ENCODE peak calls at places on chromosomes 7 and 10, in ten cellular contexts. B, W, C, X, Q, E, V, L, Z and R are unnamed samples.

GRCh38 chr10:6640433-6641040 is 60.5 kb upstream of the PRKCQ start:
- DNase-seq in B (no peak), W (no peak), C (no peak), X (no peak), Q (no peak), E (no peak), V (no peak), L (no peak), Z (no peak), R (no peak)

GRCh38 chr10:43355749-43356371 is 15.6 kb upstream of the FXYD4 start:
- DNase-seq in B (no peak), W (no peak), C (no peak), X (no peak), Q (no peak), E (peak; percentile 94), V (peak; percentile 16), L (no peak), Z (no peak), R (no peak)

GRCh38 chr7:98935811-98936210 is 57.5 kb downstream of the TRRAP start:
- DNase-seq in B (no peak), W (no peak), C (no peak), X (no peak), Q (no peak), E (no peak), V (no peak), L (no peak), Z (no peak), R (no peak)

GRCh38 chr7:47819054-47819920 is 129.0 kb downstream of the PKD1L1 start:
- DNase-seq in B (peak; percentile 54), W (peak; percentile 83), C (no peak), X (no peak), Q (peak; percentile 79), E (peak; percentile 74), V (peak; percentile 76), L (no peak), Z (peak; percentile 50), R (peak; percentile 30)

GRCh38 chr10:43879742-43880141 is 231.1 kb upstream of the ZNF32 start:
- DNase-seq in B (no peak), W (no peak), C (no peak), X (no peak), Q (no peak), E (no peak), V (no peak), L (no peak), Z (no peak), R (no peak)

GRCh38 chr10:69742928-69743602 is 58.6 kb upstream of the COL13A1 start:
- DNase-seq in B (no peak), W (peak; percentile 55), C (no peak), X (no peak), Q (peak; percentile 75), E (peak; percentile 17), V (peak; percentile 30), L (no peak), Z (peak; percentile 12), R (no peak)

GRCh38 chr10:77856566-77856965 is 70.0 kb downstream of the DLG5 start:
- DNase-seq in B (no peak), W (no peak), C (no peak), X (no peak), Q (no peak), E (no peak), V (no peak), L (no peak), Z (no peak), R (no peak)

GRCh38 chr7:28855538-28856217 is 102.5 kb downstream of the TRIL start:
- DNase-seq in B (peak; percentile 87), W (peak; percentile 64), C (no peak), X (no peak), Q (no peak), E (peak; percentile 1), V (peak; percentile 39), L (no peak), Z (no peak), R (no peak)

GRCh38 chr7:74083117-74083876 is at the start of gene LIMK1:
- DNase-seq in B (peak; percentile 42), W (peak; percentile 95), C (peak; percentile 87), X (no peak), Q (peak; percentile 87), E (peak; percentile 75), V (peak; percentile 74), L (peak; percentile 76), Z (peak; percentile 87), R (peak; percentile 51)

GRCh38 chr10:69426376-69426727 is 9.6 kb upstream of the TACR2 start:
- DNase-seq in B (no peak), W (no peak), C (no peak), X (no peak), Q (no peak), E (peak; percentile 46), V (no peak), L (no peak), Z (no peak), R (no peak)

GRCh38 chr10:113067516-113067915 is 117.5 kb downstream of the TCF7L2 start:
- DNase-seq in B (no peak), W (no peak), C (no peak), X (no peak), Q (no peak), E (no peak), V (peak; percentile 48), L (no peak), Z (no peak), R (no peak)

DNA sequence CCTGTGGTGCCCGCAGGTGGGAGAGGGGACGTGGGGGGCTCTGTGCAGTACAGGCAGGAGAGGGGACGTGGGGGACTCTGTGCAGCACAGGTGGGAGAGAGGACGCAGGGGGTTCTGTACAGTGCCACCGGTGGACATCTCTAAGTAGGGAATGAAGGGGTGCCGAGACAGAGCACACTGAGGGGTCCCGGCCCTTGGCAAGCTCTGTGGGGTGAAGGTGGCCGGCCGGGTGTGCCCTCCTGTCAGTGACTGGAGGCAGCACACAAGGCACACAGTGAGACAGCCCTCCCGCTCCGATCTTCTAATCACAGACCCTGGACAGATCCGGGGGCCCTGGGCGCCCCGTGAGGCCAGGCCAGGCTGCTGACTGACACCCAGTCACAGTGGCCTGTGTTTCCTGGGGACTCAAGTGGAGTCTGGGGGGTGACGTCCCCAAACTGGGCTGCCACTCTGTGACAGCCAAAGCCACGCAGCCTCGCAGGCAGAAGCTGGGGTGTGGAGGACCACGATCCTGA is 11.2 kb downstream of the GPR146 start:
- DNase-seq in B (no peak), W (no peak), C (no peak), X (no peak), Q (no peak), E (no peak), V (no peak), L (no peak), Z (no peak), R (no peak)
- H3K27ac ChIP-seq in B (no peak overlapping the region), W (no peak overlapping the region), C (peak overlapping the region; percentile 47), X (no peak overlapping the region), Q (no peak overlapping the region), E (no peak overlapping the region), V (no peak overlapping the region), L (no peak overlapping the region), Z (no peak overlapping the region), R (no peak overlapping the region)

GRCh38 chr10:75426880-75427279 is 4.5 kb upstream of the LRMDA start:
- DNase-seq in B (no peak), W (no peak), C (no peak), X (no peak), Q (no peak), E (no peak), V (no peak), L (no peak), Z (no peak), R (no peak)
- H3K27ac ChIP-seq in B (no peak overlapping the region), W (no peak overlapping the region), C (no peak overlapping the region), X (no peak overlapping the region), Q (no peak overlapping the region), E (no peak overlapping the region), V (no peak overlapping the region), L (no peak overlapping the region), Z (no peak overlapping the region), R (no peak overlapping the region)

GRCh38 chr10:71389768-71390434 is 6.8 kb upstream of the CDH23 start:
- DNase-seq in B (no peak), W (no peak), C (no peak), X (no peak), Q (no peak), E (no peak), V (no peak), L (no peak), Z (no peak), R (no peak)

GRCh38 chr10:71388736-71389310 is 7.9 kb upstream of the CDH23 start:
- DNase-seq in B (no peak), W (no peak), C (no peak), X (no peak), Q (no peak), E (no peak), V (no peak), L (no peak), Z (no peak), R (no peak)

GRCh38 chr10:71391701-71392100 is 5.0 kb upstream of the CDH23 start:
- DNase-seq in B (no peak), W (no peak), C (peak; percentile 23), X (no peak), Q (no peak), E (no peak), V (no peak), L (no peak), Z (no peak), R (no peak)

GRCh38 chr10:71390921-71391690 is 5.6 kb upstream of the CDH23 start:
- DNase-seq in B (no peak), W (no peak), C (peak; percentile 50), X (no peak), Q (no peak), E (no peak), V (no peak), L (no peak), Z (no peak), R (no peak)

DNA sequence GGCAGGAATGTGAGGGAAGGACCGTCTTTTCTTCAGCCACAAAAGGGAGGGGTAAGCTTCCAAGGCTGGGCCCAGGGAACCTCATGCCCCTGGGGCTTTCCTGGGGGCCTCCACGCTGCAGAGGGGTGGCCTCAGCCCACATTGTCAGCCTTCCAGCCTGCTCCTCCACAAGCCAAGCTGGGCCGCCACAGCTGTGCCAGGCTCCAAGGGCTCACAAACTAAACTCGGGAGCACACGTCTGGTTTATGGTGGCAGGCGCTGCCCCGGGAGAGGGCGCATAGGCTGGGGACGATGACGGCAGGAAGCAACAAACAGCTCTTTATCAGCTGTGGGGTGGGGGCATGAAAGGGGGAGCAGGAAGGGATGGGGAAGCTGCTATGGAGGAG is 6.3 kb upstream of the CDH23 start:
- DNase-seq in B (no peak), W (no peak), C (no peak), X (no peak), Q (no peak), E (no peak), V (no peak), L (no peak), Z (no peak), R (no peak)
- H3K27ac ChIP-seq in B (no peak overlapping the region), W (no peak overlapping the region), C (no peak overlapping the region), X (no peak overlapping the region), Q (no peak overlapping the region), E (no peak overlapping the region), V (no peak overlapping the region), L (no peak overlapping the region), Z (no peak overlapping the region), R (no peak overlapping the region)

DNA sequence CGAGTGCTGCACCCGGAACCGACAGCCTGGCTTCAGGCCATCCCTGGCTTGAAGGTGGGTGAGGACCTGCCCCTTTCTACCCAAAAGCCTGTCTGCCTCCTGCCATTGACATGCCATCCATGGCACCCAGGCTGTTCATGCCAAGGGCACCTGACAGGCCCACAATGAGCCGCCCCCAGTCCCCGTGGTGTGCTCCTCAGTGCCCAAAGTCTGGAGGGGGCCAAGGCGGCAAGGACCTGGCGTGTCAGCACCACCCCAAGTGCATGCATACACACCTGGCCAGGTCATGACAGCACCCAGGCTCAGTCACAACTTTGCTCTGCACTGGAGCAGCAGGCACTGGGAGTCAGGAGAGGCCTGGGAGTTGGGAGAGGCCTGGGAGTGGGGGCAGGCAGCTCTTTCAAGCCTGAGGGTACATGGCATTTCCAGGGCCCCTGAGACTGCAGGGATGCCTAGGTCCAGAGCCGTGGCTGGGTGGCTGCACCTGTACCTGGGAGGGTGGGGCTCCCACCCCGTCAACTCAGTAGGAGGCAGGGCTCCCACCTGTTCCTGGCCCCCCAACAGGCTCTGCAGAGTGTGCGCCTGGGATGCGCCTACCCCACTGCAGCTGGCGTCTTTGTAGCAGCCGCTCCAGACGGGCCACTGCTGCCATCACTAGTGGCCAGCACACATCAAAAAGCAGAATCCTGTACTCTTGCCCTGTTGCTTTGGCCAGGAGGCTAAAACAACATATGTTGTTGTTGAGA is 71.7 kb downstream of the ZNF467 start:
- DNase-seq in B (no peak), W (no peak), C (peak; percentile 74), X (no peak), Q (no peak), E (no peak), V (no peak), L (no peak), Z (no peak), R (no peak)
- H3K27ac ChIP-seq in B (no peak overlapping the region), W (no peak overlapping the region), C (no peak overlapping the region), X (no peak overlapping the region), Q (no peak overlapping the region), E (no peak overlapping the region), V (no peak overlapping the region), L (no peak overlapping the region), Z (no peak overlapping the region), R (no peak overlapping the region)